ENCODE peak calls at places on chromosomes 13 and 19, in nine cellular contexts. P is cardiac muscle cell; G is WTC11; S is body of pancreas; B is transverse colon; E is colonic mucosa; C is CD8-positive, alpha-beta T cell; W is mucosa of descending colon; T is HFFc6. O is an unnamed sample.

GRCh38 chr13:35978607-35979316 is 152.4 kb downstream of the DCLK1 start:
- DNase-seq in P (peak; percentile 55), G (peak; percentile 27), S (peak; percentile 20), B (no peak), E (peak; percentile 37), C (no peak), W (peak; percentile 71), T (peak; percentile 55), O (peak; percentile 55)

GRCh38 chr13:49210114-49210513 is 10.0 kb upstream of the MLNR start:
- DNase-seq in P (no peak), G (no peak), S (no peak), B (no peak), E (no peak), C (no peak), W (no peak), T (no peak), O (no peak)

GRCh38 chr13:102195566-102196462 is 206.0 kb downstream of the FGF14 start:
- DNase-seq in P (no peak), G (no peak), S (no peak), B (no peak), E (no peak), C (no peak), W (no peak), T (no peak), O (no peak)

GRCh38 chr19:16447015-16447384 is 24.8 kb downstream of the EPS15L1 start:
- DNase-seq in P (peak; percentile 73), G (no peak), S (peak; percentile 61), B (peak; percentile 50), E (peak; percentile 56), C (no peak), W (peak; percentile 55), T (peak; percentile 76), O (no peak)

GRCh38 chr19:55005684-55006488 is 32.2 kb downstream of the GP6 start:
- DNase-seq in P (peak; percentile 34), G (no peak), S (peak; percentile 16), B (no peak), E (peak; percentile 32), C (peak; percentile 4), W (peak; percentile 22), T (no peak), O (peak; percentile 8)

GRCh38 chr13:97000295-97000925 is 6.1 kb upstream of the OXGR1 start:
- DNase-seq in P (no peak), G (no peak), S (no peak), B (no peak), E (no peak), C (no peak), W (no peak), T (no peak), O (no peak)

GRCh38 chr19:53365899-53366493 is 491 bp downstream of the ZNF525 start:
- DNase-seq in P (peak; percentile 54), G (peak; percentile 42), S (peak; percentile 13), B (peak; percentile 51), E (peak; percentile 44), C (peak; percentile 4), W (peak; percentile 62), T (peak; percentile 2), O (peak; percentile 47)

GRCh38 chr13:80116107-80116506 is 224.8 kb downstream of the SPRY2 start:
- DNase-seq in P (no peak), G (no peak), S (no peak), B (no peak), E (no peak), C (no peak), W (no peak), T (peak; percentile 54), O (no peak)

GRCh38 chr13:53136554-53136953 is 107.9 kb downstream of the OLFM4 start:
- DNase-seq in P (no peak), G (no peak), S (no peak), B (no peak), E (no peak), C (no peak), W (no peak), T (no peak), O (no peak)

GRCh38 chr13:104256701-104257100 is 1190.5 kb upstream of the SLC10A2 start:
- DNase-seq in P (no peak), G (no peak), S (no peak), B (no peak), E (no peak), C (no peak), W (no peak), T (no peak), O (no peak)

GRCh38 chr19:15337202-15337601 is 4.9 kb upstream of the BRD4 start:
- DNase-seq in P (no peak), G (no peak), S (no peak), B (no peak), E (no peak), C (no peak), W (no peak), T (peak; percentile 76), O (no peak)

GRCh38 chr13:31725841-31726240 is 13.5 kb upstream of the RXFP2 start:
- DNase-seq in P (no peak), G (no peak), S (no peak), B (no peak), E (no peak), C (no peak), W (no peak), T (no peak), O (no peak)

GRCh38 chr13:95492044-95492801 is 60.3 kb upstream of the CLDN10 start:
- DNase-seq in P (no peak), G (peak; percentile 42), S (no peak), B (peak; percentile 90), E (peak; percentile 95), C (no peak), W (peak; percentile 92), T (no peak), O (no peak)

GRCh38 chr13:100530645-100531044 is 57.9 kb downstream of the GGACT start:
- DNase-seq in P (no peak), G (no peak), S (no peak), B (no peak), E (no peak), C (no peak), W (no peak), T (no peak), O (no peak)

GRCh38 chr19:6777434-6777833 is 4.9 kb downstream of the VAV1 start:
- DNase-seq in P (no peak), G (no peak), S (no peak), B (no peak), E (no peak), C (no peak), W (no peak), T (no peak), O (no peak)

GRCh38 chr19:1217366-1217765 is 11.8 kb downstream of the STK11 start:
- DNase-seq in P (no peak), G (peak; percentile 65), S (no peak), B (no peak), E (no peak), C (no peak), W (no peak), T (no peak), O (no peak)
- TF ChIP-seq CTCF in P (no peak), G (no peak), S (no peak), B (no peak), E (no peak), C (no peak), W (no peak), T (no peak), O (no peak)

DNA sequence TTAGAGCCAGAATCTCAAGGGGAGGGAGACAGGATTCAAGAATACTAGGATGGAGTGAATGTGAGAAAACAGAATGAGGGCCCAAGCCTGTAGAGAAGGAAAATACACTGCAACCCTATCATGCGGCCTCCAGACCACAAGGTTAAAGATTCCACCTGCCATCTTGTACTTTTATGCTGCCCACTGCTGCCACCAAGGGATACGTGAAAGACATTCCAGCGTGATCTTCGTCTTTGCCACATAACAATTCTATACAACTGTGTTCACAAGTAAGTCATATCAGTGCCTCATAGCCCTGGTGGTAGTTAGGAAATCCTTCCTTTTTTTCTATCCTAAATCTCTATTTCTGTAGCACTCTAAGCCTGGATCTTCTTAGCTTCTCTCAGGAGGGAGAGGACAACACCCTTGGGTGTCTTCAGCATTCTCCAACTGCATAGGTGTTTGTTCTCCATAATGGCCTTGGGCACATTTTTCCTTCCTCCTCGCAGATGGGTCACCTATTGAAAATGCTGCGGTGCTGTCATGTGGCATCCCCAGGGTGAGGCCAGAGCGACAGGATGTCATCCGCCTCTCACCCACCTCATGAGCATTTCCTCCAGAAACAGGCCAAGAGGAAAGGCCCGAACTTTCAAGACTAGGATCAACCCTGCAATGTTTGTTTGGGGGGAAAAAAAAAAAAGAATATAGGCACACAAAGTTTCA is 13.6 kb downstream of the TPT1 start:
- DNase-seq in P (no peak), G (no peak), S (no peak), B (no peak), E (no peak), C (no peak), W (no peak), T (no peak), O (no peak)
- TF ChIP-seq CTCF in P (no peak), G (no peak), S (no peak), B (no peak), E (no peak), C (no peak), W (no peak), T (no peak), O (no peak)

GRCh38 chr19:44684892-44685847 is 13.8 kb upstream of the CEACAM16 start:
- DNase-seq in P (no peak), G (no peak), S (peak; percentile 69), B (peak; percentile 41), E (no peak), C (no peak), W (no peak), T (peak; percentile 96), O (no peak)
- TF ChIP-seq CTCF in P (no peak), G (no peak), S (no peak), B (no peak), E (no peak), C (no peak), W (no peak), T (no peak), O (no peak)

GRCh38 chr19:30719991-30720329 is 347.8 kb downstream of the ZNF536 start:
- DNase-seq in P (no peak), G (peak; percentile 20), S (peak; percentile 36), B (no peak), E (no peak), C (no peak), W (no peak), T (no peak), O (no peak)
- TF ChIP-seq CTCF in P (no peak), G (no peak), S (no peak), B (no peak), E (no peak), C (no peak), W (no peak), T (no peak), O (no peak)

DNA sequence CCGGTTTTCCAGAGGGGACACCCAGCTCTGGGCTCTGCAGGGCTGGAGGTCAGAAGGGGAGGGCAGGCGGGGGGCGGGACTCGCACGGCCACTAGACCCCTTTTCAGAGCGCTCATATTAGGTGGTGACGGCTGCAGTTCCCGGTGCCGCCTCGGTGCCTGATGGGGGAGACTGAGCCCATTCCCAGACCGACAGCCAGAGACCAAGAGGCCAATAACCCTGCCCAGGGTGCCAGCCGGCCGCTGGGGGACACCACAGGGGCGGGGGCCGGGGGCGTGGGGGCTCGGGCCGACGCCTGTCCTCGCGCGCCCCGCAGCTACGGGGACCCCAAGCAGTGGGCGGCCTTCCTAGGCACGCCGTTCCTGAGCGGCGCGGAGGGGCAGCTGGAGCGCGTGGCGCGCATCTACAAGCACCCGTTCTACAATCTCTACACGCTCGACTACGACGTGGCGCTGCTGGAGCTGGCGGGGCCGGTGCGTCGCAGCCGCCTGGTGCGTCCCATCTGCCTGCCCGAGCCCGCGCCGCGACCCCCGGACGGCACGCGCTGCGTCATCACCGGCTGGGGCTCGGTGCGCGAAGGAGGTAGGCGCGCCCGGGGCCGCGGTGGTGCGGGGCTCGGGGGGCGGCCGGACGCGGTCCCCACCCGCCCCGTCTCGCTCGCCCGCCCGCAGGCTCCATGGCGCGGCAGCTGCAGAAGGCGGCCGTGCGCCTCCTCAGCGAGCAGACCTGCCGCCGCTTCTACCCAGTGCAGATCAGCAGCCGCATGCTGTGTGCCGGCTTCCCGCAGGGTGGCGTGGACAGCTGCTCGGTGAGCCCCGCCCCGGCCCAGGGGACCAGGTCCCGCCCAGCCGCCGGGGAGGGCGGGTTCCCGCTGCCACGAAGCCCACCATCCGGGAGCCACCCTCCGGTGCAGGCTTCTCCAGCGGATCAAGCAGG is 2.4 kb downstream of the TIMM13 start:
- DNase-seq in P (peak; percentile 65), G (peak; percentile 76), S (peak; percentile 60), B (no peak), E (no peak), C (no peak), W (no peak), T (peak; percentile 66), O (peak; percentile 83)
- TF ChIP-seq CTCF in P (peak; percentile 43), G (peak; percentile 33), S (peak; percentile 7), B (no peak), E (no peak), C (no peak), W (no peak), T (peak; percentile 61), O (peak; percentile 23)